ENCODE peak calls at places on chromosomes 13 and 19, in four cellular contexts. One of them, this sample, is unnamed.

GRCh38 chr19:5615756-5616327 is 6.7 kb downstream of the SAFB2 start:
- DNase-seq in sigmoid colon: no peak
- DNase-seq in GM12865: no peak
- DNase-seq in osteoblast: peak
- DNase-seq in this sample: no peak

GRCh38 chr13:75906315-75906714 is 270.2 kb downstream of the LMO7 start:
- DNase-seq in sigmoid colon: no peak
- DNase-seq in osteoblast: no peak
- DNase-seq in GM12865: no peak
- DNase-seq in this sample: no peak

GRCh38 chr13:89695343-89696257 is 1651.9 kb upstream of the MIR17HG start:
- DNase-seq in osteoblast: no peak
- DNase-seq in GM12865: peak
- DNase-seq in sigmoid colon: no peak
- DNase-seq in this sample: no peak

GRCh38 chr13:79197933-79198332 is 208.1 kb downstream of the RBM26 start:
- DNase-seq in osteoblast: no peak
- DNase-seq in GM12865: no peak
- DNase-seq in sigmoid colon: no peak
- DNase-seq in this sample: no peak

GRCh38 chr19:30095171-30095570 is 153.1 kb downstream of the URI1 start:
- DNase-seq in GM12865: no peak
- DNase-seq in sigmoid colon: no peak
- DNase-seq in osteoblast: peak
- DNase-seq in this sample: no peak

GRCh38 chr13:110835721-110836599 is 78.9 kb downstream of the ANKRD10 start:
- DNase-seq in GM12865: no peak
- DNase-seq in sigmoid colon: no peak
- DNase-seq in osteoblast: no peak
- DNase-seq in this sample: no peak

GRCh38 chr19:4386038-4386782 is 14.1 kb downstream of the SH3GL1 start:
- DNase-seq in osteoblast: peak
- DNase-seq in sigmoid colon: no peak
- DNase-seq in GM12865: no peak
- DNase-seq in this sample: no peak

GRCh38 chr13:73107970-73108369 is 49.2 kb downstream of the KLF5 start:
- DNase-seq in GM12865: no peak
- DNase-seq in sigmoid colon: no peak
- DNase-seq in osteoblast: no peak
- DNase-seq in this sample: no peak

GRCh38 chr19:16772841-16773240 is 53.2 kb downstream of the NWD1 start:
- DNase-seq in osteoblast: no peak
- DNase-seq in sigmoid colon: no peak
- DNase-seq in GM12865: no peak
- DNase-seq in this sample: no peak

GRCh38 chr13:26518433-26519084 is 38.9 kb upstream of the WASF3 start:
- DNase-seq in osteoblast: no peak
- DNase-seq in GM12865: no peak
- DNase-seq in sigmoid colon: no peak
- DNase-seq in this sample: no peak

GRCh38 chr13:77389617-77389984 is 62.7 kb upstream of the MYCBP2 start:
- DNase-seq in osteoblast: no peak
- DNase-seq in GM12865: peak
- DNase-seq in sigmoid colon: no peak
- DNase-seq in this sample: no peak

GRCh38 chr19:53977429-53977990 is 13.9 kb upstream of the CACNG6 start:
- DNase-seq in GM12865: peak
- DNase-seq in osteoblast: peak
- DNase-seq in sigmoid colon: peak
- DNase-seq in this sample: no peak

GRCh38 chr19:44694184-44694579 is 4.8 kb upstream of the CEACAM16 start:
- DNase-seq in GM12865: peak
- DNase-seq in osteoblast: peak
- DNase-seq in sigmoid colon: no peak
- DNase-seq in this sample: no peak

GRCh38 chr13:75219479-75220237 is 262.3 kb downstream of the TBC1D4 start:
- DNase-seq in sigmoid colon: peak
- DNase-seq in GM12865: peak
- DNase-seq in osteoblast: peak
- DNase-seq in this sample: peak

GRCh38 chr19:50556236-50557008 is 11.8 kb downstream of the LRRC4B start:
- DNase-seq in osteoblast: peak
- DNase-seq in GM12865: peak
- DNase-seq in sigmoid colon: peak
- DNase-seq in this sample: no peak

GRCh38 chr13:35743165-35743564 is 266.7 kb upstream of the MAB21L1 start:
- DNase-seq in GM12865: no peak
- DNase-seq in sigmoid colon: no peak
- DNase-seq in osteoblast: no peak
- DNase-seq in this sample: no peak

GRCh38 chr19:30227661-30228112 is 144.5 kb upstream of the ZNF536 start:
- DNase-seq in osteoblast: peak
- DNase-seq in sigmoid colon: peak
- DNase-seq in GM12865: peak
- DNase-seq in this sample: no peak

GRCh38 chr19:15875075-15875474 is 22.8 kb downstream of the CYP4F2 start:
- DNase-seq in GM12865: no peak
- DNase-seq in sigmoid colon: no peak
- DNase-seq in osteoblast: no peak
- DNase-seq in this sample: no peak

GRCh38 chr13:41458187-41458938 is 1.0 kb downstream of the RGCC start:
- DNase-seq in osteoblast: peak
- DNase-seq in sigmoid colon: peak
- DNase-seq in GM12865: peak
- DNase-seq in this sample: no peak

GRCh38 chr13:52010890-52011689 is at the start of gene ATP7B:
- DNase-seq in osteoblast: peak
- DNase-seq in sigmoid colon: peak
- DNase-seq in GM12865: peak
- DNase-seq in this sample: no peak

GRCh38 chr13:111460548-111461444 is 140.4 kb downstream of the TEX29 start:
- DNase-seq in sigmoid colon: peak
- DNase-seq in GM12865: peak
- DNase-seq in osteoblast: no peak
- DNase-seq in this sample: no peak

GRCh38 chr19:27792576-27793127 is 1420.3 kb downstream of the UQCRFS1 start:
- DNase-seq in osteoblast: no peak
- DNase-seq in sigmoid colon: no peak
- DNase-seq in GM12865: no peak
- DNase-seq in this sample: no peak

GRCh38 chr19:27794444-27795042 is 1418.4 kb downstream of the UQCRFS1 start:
- DNase-seq in sigmoid colon: no peak
- DNase-seq in osteoblast: peak
- DNase-seq in GM12865: peak
- DNase-seq in this sample: no peak

GRCh38 chr19:27795369-27795768 is 1417.6 kb downstream of the UQCRFS1 start:
- DNase-seq in osteoblast: no peak
- DNase-seq in GM12865: no peak
- DNase-seq in sigmoid colon: no peak
- DNase-seq in this sample: no peak

GRCh38 chr19:27793128-27793643 is 1419.8 kb downstream of the UQCRFS1 start:
- DNase-seq in sigmoid colon: peak
- DNase-seq in GM12865: peak
- DNase-seq in osteoblast: peak
- DNase-seq in this sample: no peak

DNA sequence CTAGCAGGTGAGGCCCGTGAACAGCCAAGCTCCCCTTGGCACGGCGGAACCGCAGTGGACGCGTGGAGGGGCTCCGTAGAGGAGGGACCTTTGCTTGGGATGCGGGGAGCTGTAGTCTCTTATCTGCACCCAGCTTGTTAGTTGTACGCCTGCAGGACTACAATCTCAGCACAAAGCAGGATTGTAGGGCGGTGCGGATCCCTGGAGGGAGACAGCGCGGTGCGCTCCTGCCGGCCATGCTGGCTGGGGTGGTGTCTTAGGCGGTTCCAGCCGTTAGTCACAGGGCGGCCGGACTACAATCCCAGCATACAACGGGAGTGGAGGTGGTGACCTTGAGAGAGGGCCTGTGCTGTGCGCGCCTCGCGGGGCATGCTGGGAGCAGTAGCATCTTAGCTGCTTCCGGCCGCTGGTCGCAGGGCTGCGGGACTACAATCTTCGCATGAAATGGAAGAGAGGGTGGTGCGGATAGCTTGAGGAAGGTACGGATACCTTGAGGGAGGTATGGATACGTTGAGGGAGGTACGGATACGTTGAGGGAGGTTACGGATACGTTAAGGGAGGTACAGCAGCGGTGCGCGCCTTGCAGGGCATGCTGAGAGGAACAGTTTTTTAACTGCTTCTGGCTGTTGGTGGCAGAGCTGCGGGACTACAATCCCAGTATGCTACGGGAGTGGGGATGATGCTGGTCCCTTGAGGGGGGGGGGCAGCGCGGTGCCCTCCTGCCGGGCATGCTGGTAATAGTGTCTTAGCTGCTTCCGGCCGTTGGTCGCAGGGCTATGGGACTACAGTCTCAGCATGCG is 1419.1 kb downstream of the UQCRFS1 start:
- DNase-seq in osteoblast: peak
- DNase-seq in GM12865: peak
- DNase-seq in sigmoid colon: peak
- DNase-seq in this sample: peak
- TF ChIP-seq CTCF in osteoblast: no peak
- TF ChIP-seq CTCF in GM12865: no peak
- TF ChIP-seq CTCF in sigmoid colon: no peak
- TF ChIP-seq CTCF in this sample: peak

DNA sequence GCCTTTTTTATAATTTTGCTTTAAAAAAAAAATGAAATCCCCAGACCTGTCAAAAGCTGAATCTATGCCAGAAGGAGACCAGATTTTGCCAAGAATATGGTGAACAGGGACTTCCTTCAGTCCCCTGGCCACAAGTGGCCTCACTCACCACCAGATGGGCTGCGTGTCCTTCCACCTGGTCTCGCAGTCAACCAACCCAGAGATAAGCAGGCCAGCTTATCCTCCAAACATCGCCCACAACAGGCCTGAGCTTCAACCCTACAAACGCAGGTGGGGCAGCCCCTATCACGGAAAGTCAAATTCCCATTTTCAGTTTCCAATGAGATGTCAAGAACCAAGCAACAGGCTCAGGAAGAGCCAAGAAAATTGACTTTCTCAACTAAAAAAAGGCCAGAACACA is 30.5 kb downstream of the STK24 start:
- DNase-seq in osteoblast: no peak
- DNase-seq in sigmoid colon: no peak
- DNase-seq in GM12865: no peak
- DNase-seq in this sample: no peak
- TF ChIP-seq CTCF in osteoblast: no peak
- TF ChIP-seq CTCF in sigmoid colon: no peak
- TF ChIP-seq CTCF in GM12865: no peak
- TF ChIP-seq CTCF in this sample: no peak

GRCh38 chr13:43428545-43429287 is 358.1 kb downstream of the ENOX1 start:
- DNase-seq in GM12865: peak
- DNase-seq in sigmoid colon: no peak
- DNase-seq in osteoblast: no peak
- DNase-seq in this sample: no peak

GRCh38 chr13:43433691-43434121 is 353.1 kb downstream of the ENOX1 start:
- DNase-seq in GM12865: no peak
- DNase-seq in osteoblast: no peak
- DNase-seq in sigmoid colon: no peak
- DNase-seq in this sample: no peak

GRCh38 chr13:43431279-43431678 is 355.5 kb downstream of the ENOX1 start:
- DNase-seq in sigmoid colon: no peak
- DNase-seq in osteoblast: no peak
- DNase-seq in GM12865: no peak
- DNase-seq in this sample: no peak

GRCh38 chr13:43434185-43434584 is 352.6 kb downstream of the ENOX1 start:
- DNase-seq in osteoblast: no peak
- DNase-seq in GM12865: no peak
- DNase-seq in sigmoid colon: no peak
- DNase-seq in this sample: no peak

GRCh38 chr13:43432948-43433347 is 353.8 kb downstream of the ENOX1 start:
- DNase-seq in osteoblast: no peak
- DNase-seq in GM12865: no peak
- DNase-seq in sigmoid colon: no peak
- DNase-seq in this sample: no peak
- TF ChIP-seq CTCF in osteoblast: no peak
- TF ChIP-seq CTCF in GM12865: no peak
- TF ChIP-seq CTCF in sigmoid colon: no peak
- TF ChIP-seq CTCF in this sample: no peak

GRCh38 chr13:97432917-97433726 is 847 bp upstream of the RAP2A start:
- DNase-seq in GM12865: peak
- DNase-seq in sigmoid colon: peak
- DNase-seq in osteoblast: peak
- DNase-seq in this sample: peak

GRCh38 chr13:97435297-97435682 is 1.3 kb downstream of the RAP2A start:
- DNase-seq in GM12865: no peak
- DNase-seq in sigmoid colon: no peak
- DNase-seq in osteoblast: no peak
- DNase-seq in this sample: no peak

GRCh38 chr13:97434417-97435296 is 688 bp downstream of the RAP2A start:
- DNase-seq in sigmoid colon: peak
- DNase-seq in osteoblast: peak
- DNase-seq in GM12865: peak
- DNase-seq in this sample: peak

GRCh38 chr13:97432232-97432916 is 1.6 kb upstream of the RAP2A start:
- DNase-seq in osteoblast: no peak
- DNase-seq in sigmoid colon: no peak
- DNase-seq in GM12865: peak
- DNase-seq in this sample: no peak

DNA sequence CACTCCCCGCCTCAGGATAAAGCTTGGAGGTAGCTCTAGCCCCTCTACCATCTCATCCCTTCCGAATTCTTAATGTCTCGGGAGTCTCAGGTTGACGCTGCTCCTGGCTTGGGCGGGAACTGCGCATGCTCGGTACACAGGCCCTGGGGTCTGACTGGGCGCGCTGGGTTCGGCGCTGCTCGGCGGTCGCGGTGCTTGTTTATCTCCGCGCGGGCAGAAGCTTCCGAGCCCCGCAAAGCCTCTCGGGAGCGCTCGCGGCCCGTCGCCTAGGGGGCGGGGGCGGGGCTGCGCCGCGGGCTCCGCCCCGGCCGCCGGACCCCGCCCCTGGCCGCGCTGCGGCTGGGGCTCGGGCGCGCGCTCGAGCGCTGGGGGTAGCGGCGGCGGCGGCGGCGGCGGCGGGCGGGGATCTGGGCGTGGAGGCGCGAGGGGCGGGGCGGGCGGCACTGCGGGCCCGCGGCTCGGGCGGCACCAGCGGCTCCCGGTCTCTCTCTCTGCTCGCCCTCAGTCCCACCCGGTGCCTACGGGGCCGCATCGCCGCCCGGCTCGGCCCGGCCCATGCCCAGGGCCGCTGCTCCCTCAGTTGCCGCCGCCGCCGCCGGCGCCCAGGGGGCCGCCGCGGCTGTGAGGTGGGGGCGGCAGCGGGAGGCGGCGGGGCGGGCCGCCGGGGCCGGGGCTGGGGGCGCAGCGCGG is at the start of gene RAP2A:
- DNase-seq in GM12865: peak
- DNase-seq in sigmoid colon: peak
- DNase-seq in osteoblast: peak
- DNase-seq in this sample: peak
- TF ChIP-seq CTCF in GM12865: peak
- TF ChIP-seq CTCF in sigmoid colon: no peak
- TF ChIP-seq CTCF in osteoblast: no peak
- TF ChIP-seq CTCF in this sample: peak

GRCh38 chr13:74166286-74166685 is 32.1 kb upstream of the KLF12 start:
- DNase-seq in sigmoid colon: no peak
- DNase-seq in GM12865: no peak
- DNase-seq in osteoblast: peak
- DNase-seq in this sample: no peak
- TF ChIP-seq CTCF in sigmoid colon: no peak
- TF ChIP-seq CTCF in GM12865: no peak
- TF ChIP-seq CTCF in osteoblast: no peak
- TF ChIP-seq CTCF in this sample: no peak

GRCh38 chr19:55638864-55639359 is 1.9 kb upstream of the ZNF580 start:
- DNase-seq in GM12865: peak
- DNase-seq in sigmoid colon: no peak
- DNase-seq in osteoblast: peak
- DNase-seq in this sample: no peak
- TF ChIP-seq CTCF in GM12865: peak
- TF ChIP-seq CTCF in sigmoid colon: no peak
- TF ChIP-seq CTCF in osteoblast: peak
- TF ChIP-seq CTCF in this sample: peak

This sample was measured in chondrocyte.